ENCODE peak calls at places on chromosomes 6 and 20, in four cellular contexts. S, K, U and O are unnamed samples.

GRCh38 chr6:93684339-93684738 is 265.0 kb upstream of the EPHA7 start:
- DNase-seq in S (no peak), K (no peak), U (no peak), O (no peak)

GRCh38 chr6:30885481-30885998 is 1.2 kb downstream of the DDR1 start:
- DNase-seq in S (peak; percentile 19), K (no peak), U (no peak), O (no peak)

GRCh38 chr20:63234693-63235398 is 859 bp upstream of the BIRC7 start:
- DNase-seq in S (no peak), K (no peak), U (no peak), O (peak; percentile 56)

GRCh38 chr6:71289039-71289801 is 609 bp downstream of the OGFRL1 start:
- DNase-seq in S (peak; percentile 51), K (peak; percentile 43), U (no peak), O (peak; percentile 37)

GRCh38 chr6:26223213-26223612 is 136.0 kb downstream of the HFE start:
- DNase-seq in S (peak; percentile 43), K (peak; percentile 8), U (no peak), O (no peak)

GRCh38 chr20:47985092-47985850 is 200.0 kb upstream of the SULF2 start:
- DNase-seq in S (peak; percentile 92), K (peak; percentile 52), U (no peak), O (no peak)

GRCh38 chr6:167858086-167858591 is 31.4 kb downstream of the AFDN start:
- DNase-seq in S (peak; percentile 80), K (peak; percentile 40), U (no peak), O (no peak)

GRCh38 chr6:134162932-134163331 is 110.5 kb upstream of the SLC2A12 start:
- DNase-seq in S (no peak), K (no peak), U (no peak), O (no peak)

GRCh38 chr20:19531446-19531845 is 226.6 kb upstream of the RIN2 start:
- DNase-seq in S (no peak), K (no peak), U (no peak), O (no peak)

GRCh38 chr20:26209171-26209941 is 512.7 kb upstream of the ZNF337 start:
- DNase-seq in S (peak; percentile 10), K (peak; percentile 8), U (no peak), O (no peak)

GRCh38 chr6:146990821-146991798 is 213.1 kb upstream of the STXBP5 start:
- DNase-seq in S (peak; percentile 80), K (peak; percentile 14), U (no peak), O (no peak)

GRCh38 chr6:52261229-52261628 is 16.9 kb upstream of the IL17F start:
- DNase-seq in S (peak; percentile 72), K (peak; percentile 71), U (no peak), O (no peak)